ENCODE peak calls at places on chromosome 4, in seven cellular contexts. R, X, S, J, M, Q and D are unnamed samples.

GRCh38 chr4:152983774-152984411 is 47.8 kb downstream of the FHDC1 start:
- DNase-seq in R (no peak), X (no peak), S (no peak), J (no peak), M (no peak), Q (no peak), D (no peak)

GRCh38 chr4:123892997-123893745 is 496.6 kb downstream of the SPRY1 start:
- DNase-seq in R (no peak), X (peak; percentile 86), S (peak; percentile 64), J (no peak), M (no peak), Q (no peak), D (no peak)

GRCh38 chr4:26052663-26053534 is 138.9 kb downstream of the SMIM20 start:
- DNase-seq in R (no peak), X (no peak), S (no peak), J (no peak), M (no peak), Q (no peak), D (no peak)

GRCh38 chr4:125780159-125780558 is 465.4 kb downstream of the FAT4 start:
- DNase-seq in R (no peak), X (no peak), S (no peak), J (no peak), M (no peak), Q (no peak), D (no peak)

GRCh38 chr4:165966833-165967232 is 93.8 kb downstream of the TLL1 start:
- DNase-seq in R (no peak), X (no peak), S (no peak), J (no peak), M (no peak), Q (no peak), D (no peak)

GRCh38 chr4:124111922-124112321 is 600.6 kb downstream of the ANKRD50 start:
- DNase-seq in R (peak; percentile 59), X (peak; percentile 55), S (peak; percentile 53), J (peak; percentile 10), M (no peak), Q (peak; percentile 15), D (peak; percentile 67)

GRCh38 chr4:42302348-42302747 is 94.9 kb upstream of the SHISA3 start:
- DNase-seq in R (peak; percentile 43), X (peak; percentile 68), S (peak; percentile 64), J (no peak), M (no peak), Q (peak; percentile 42), D (peak; percentile 64)

GRCh38 chr4:40087799-40088366 is 31.2 kb downstream of the N4BP2 start:
- DNase-seq in R (no peak), X (no peak), S (no peak), J (no peak), M (no peak), Q (no peak), D (no peak)

GRCh38 chr4:184427687-184428086 is 46.7 kb downstream of the IRF2 start:
- DNase-seq in R (no peak), X (no peak), S (no peak), J (no peak), M (no peak), Q (no peak), D (no peak)

GRCh38 chr4:3452376-3452775 is 10.6 kb downstream of the HGFAC start:
- DNase-seq in R (peak; percentile 41), X (peak; percentile 74), S (no peak), J (no peak), M (no peak), Q (peak; percentile 65), D (no peak)

GRCh38 chr4:140367738-140368137 is 5.7 kb upstream of the SCOC start:
- DNase-seq in R (peak; percentile 12), X (no peak), S (no peak), J (no peak), M (no peak), Q (no peak), D (no peak)
- TF ChIP-seq JUND in R (peak; percentile 29), X (no peak), S (peak; percentile 23), J (no peak), M (no peak), Q (no peak), D (no peak)

GRCh38 chr4:109574931-109575804 is 15.1 kb downstream of the MCUB start:
- DNase-seq in R (no peak), X (no peak), S (no peak), J (no peak), M (no peak), Q (no peak), D (no peak)
- TF ChIP-seq JUND in R (no peak), X (no peak), S (no peak), J (no peak), M (no peak), Q (no peak), D (no peak)

DNA sequence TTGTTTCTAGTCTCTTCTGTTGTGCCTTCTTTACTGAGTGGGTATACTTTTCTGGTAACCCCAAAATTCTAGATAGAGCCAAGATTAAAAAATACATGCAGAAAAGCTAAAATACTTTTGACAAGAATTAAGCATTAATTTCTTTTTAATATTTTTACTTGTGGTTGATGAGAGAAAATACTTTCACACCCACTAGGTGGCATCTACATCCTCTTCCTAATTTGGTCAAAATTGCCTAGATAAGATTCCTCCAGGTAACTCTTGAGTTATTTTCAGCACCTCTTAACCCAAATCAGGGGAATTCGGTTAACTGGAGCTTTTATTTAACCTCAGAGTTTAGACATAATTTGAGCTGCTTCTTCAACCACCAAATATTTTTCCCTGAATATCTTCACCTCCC is 28.4 kb upstream of the COX7B2 start:
- DNase-seq in R (no peak), X (no peak), S (no peak), J (no peak), M (no peak), Q (no peak), D (peak; percentile 2)
- TF ChIP-seq JUND in R (no peak), X (no peak), S (no peak), J (no peak), M (no peak), Q (no peak), D (no peak)

DNA sequence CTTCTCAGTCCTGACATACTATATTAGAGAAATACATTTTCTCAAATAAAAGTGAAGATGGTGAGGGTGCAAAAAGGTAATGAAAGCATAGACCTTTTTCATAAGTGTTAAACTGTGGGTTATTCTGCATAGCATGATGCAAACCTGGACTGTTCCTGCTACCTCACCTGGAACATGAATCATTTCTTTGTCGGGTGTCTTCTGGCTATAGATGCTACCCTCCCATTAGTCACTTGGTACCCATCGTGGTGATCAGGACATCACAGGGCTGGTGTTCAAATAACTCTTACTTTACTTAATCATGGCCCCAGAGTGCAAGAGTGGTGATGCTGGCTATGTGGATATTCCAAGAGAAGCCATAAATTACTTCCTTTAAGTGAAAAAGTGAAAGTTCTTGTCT is 264.7 kb upstream of the AGA start:
- DNase-seq in R (no peak), X (no peak), S (no peak), J (no peak), M (no peak), Q (no peak), D (no peak)
- TF ChIP-seq JUND in R (no peak), X (no peak), S (no peak), J (no peak), M (no peak), Q (no peak), D (no peak)

DNA sequence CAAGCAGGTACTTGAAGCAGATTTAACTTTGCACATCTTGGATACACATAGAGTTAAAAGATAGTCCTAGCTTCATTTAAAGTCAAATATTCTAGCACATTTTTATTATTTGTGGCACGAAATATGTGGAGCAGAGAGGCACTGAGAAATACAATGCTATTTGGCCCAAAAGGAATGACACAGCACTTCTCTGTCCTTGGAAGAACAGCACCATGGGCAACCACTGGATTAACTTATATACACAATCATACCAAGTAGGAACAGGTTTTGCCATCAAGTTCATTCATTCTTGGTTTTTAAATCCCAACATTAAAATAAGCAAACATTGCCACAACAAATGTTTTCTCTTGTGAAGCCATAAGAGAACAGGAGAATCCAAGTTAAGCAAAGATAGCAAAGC is 924 bp upstream of the ENAM start:
- DNase-seq in R (no peak), X (no peak), S (no peak), J (no peak), M (no peak), Q (peak; percentile 25), D (no peak)
- TF ChIP-seq JUND in R (no peak), X (no peak), S (no peak), J (no peak), M (no peak), Q (no peak), D (no peak)

DNA sequence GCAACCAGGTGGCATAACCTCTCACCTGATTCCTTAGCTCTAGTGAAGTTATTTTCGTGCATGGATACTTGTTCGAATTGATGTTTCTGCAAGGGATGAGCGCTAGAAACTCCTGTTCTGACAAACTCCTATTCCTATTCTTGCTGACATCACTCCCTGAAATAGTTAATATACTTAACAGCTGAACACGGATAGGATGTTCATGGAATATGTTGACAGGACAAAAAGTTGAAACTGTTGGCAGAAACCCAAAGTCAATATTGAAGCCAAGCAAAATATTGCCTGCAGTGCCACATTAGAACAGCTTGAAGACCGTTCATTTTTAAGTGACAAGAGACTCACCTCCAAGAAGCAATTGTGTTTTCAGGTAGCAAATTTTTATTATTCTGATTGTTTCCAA is at the start of gene KLKB1:
- DNase-seq in R (no peak), X (peak; percentile 64), S (no peak), J (no peak), M (no peak), Q (no peak), D (no peak)
- TF ChIP-seq JUND in R (no peak), X (no peak), S (no peak), J (no peak), M (no peak), Q (no peak), D (no peak)

GRCh38 chr4:105622269-105622668 is 69.8 kb downstream of the ARHGEF38 start:
- DNase-seq in R (no peak), X (no peak), S (no peak), J (no peak), M (no peak), Q (no peak), D (no peak)
- TF ChIP-seq JUND in R (no peak), X (no peak), S (no peak), J (no peak), M (no peak), Q (no peak), D (no peak)